ENCODE peak calls at places on chromosomes 13 and 19, in four cellular contexts. One of them, this sample, is unnamed.

GRCh38 chr13:92804346-92804745 is 422.3 kb upstream of the GPC6 start:
- DNase-seq in kidney tubule cell: peak
- DNase-seq in effector CD4-positive, alpha-beta T cell: no peak
- DNase-seq in osteocyte: no peak
- DNase-seq in this sample: no peak

GRCh38 chr19:41893899-41894298 is 10.9 kb downstream of the ARHGEF1 start:
- DNase-seq in osteocyte: no peak
- DNase-seq in effector CD4-positive, alpha-beta T cell: no peak
- DNase-seq in kidney tubule cell: no peak
- DNase-seq in this sample: no peak

GRCh38 chr13:108944760-108945159 is 315.3 kb downstream of the MYO16 start:
- DNase-seq in osteocyte: no peak
- DNase-seq in kidney tubule cell: peak
- DNase-seq in effector CD4-positive, alpha-beta T cell: no peak
- DNase-seq in this sample: no peak

GRCh38 chr13:46526763-46527162 is 26.2 kb upstream of the LRCH1 start:
- DNase-seq in effector CD4-positive, alpha-beta T cell: no peak
- DNase-seq in osteocyte: no peak
- DNase-seq in kidney tubule cell: no peak
- DNase-seq in this sample: no peak

GRCh38 chr19:2171349-2172145 is 7.8 kb downstream of the DOT1L start:
- DNase-seq in effector CD4-positive, alpha-beta T cell: peak
- DNase-seq in kidney tubule cell: peak
- DNase-seq in osteocyte: no peak
- DNase-seq in this sample: no peak

GRCh38 chr19:56312337-56312736 is 2.3 kb downstream of the ZSCAN5A start:
- DNase-seq in kidney tubule cell: no peak
- DNase-seq in effector CD4-positive, alpha-beta T cell: no peak
- DNase-seq in osteocyte: no peak
- DNase-seq in this sample: no peak

GRCh38 chr19:10418281-10419199 is 1.8 kb upstream of the PDE4A start:
- DNase-seq in effector CD4-positive, alpha-beta T cell: no peak
- DNase-seq in osteocyte: no peak
- DNase-seq in kidney tubule cell: no peak
- DNase-seq in this sample: no peak

GRCh38 chr13:77749481-77749880 is 52.0 kb downstream of the SLAIN1 start:
- DNase-seq in effector CD4-positive, alpha-beta T cell: no peak
- DNase-seq in osteocyte: no peak
- DNase-seq in kidney tubule cell: peak
- DNase-seq in this sample: no peak

GRCh38 chr19:42412661-42413076 is 14.5 kb downstream of the LIPE start:
- DNase-seq in osteocyte: no peak
- DNase-seq in kidney tubule cell: no peak
- DNase-seq in effector CD4-positive, alpha-beta T cell: no peak
- DNase-seq in this sample: no peak

GRCh38 chr13:106496072-106496997 is 39.1 kb downstream of the EFNB2 start:
- DNase-seq in kidney tubule cell: no peak
- DNase-seq in osteocyte: no peak
- DNase-seq in effector CD4-positive, alpha-beta T cell: no peak
- DNase-seq in this sample: peak

GRCh38 chr13:103640617-103641016 is 574.4 kb upstream of the SLC10A2 start:
- DNase-seq in effector CD4-positive, alpha-beta T cell: no peak
- DNase-seq in osteocyte: no peak
- DNase-seq in kidney tubule cell: peak
- DNase-seq in this sample: no peak

GRCh38 chr13:114145722-114146121 is 13.3 kb upstream of the RASA3 start:
- DNase-seq in osteocyte: no peak
- DNase-seq in effector CD4-positive, alpha-beta T cell: no peak
- DNase-seq in kidney tubule cell: no peak
- DNase-seq in this sample: no peak

GRCh38 chr19:5355076-5355475 is 14.5 kb upstream of the PTPRS start:
- DNase-seq in kidney tubule cell: no peak
- DNase-seq in osteocyte: no peak
- DNase-seq in effector CD4-positive, alpha-beta T cell: no peak
- DNase-seq in this sample: no peak

GRCh38 chr19:52734340-52734892 is 428 bp downstream of the ZNF611 start:
- DNase-seq in kidney tubule cell: peak
- DNase-seq in effector CD4-positive, alpha-beta T cell: no peak
- DNase-seq in osteocyte: no peak
- DNase-seq in this sample: peak

GRCh38 chr19:1591421-1592022 is 1.1 kb downstream of the MBD3 start:
- DNase-seq in kidney tubule cell: peak
- DNase-seq in effector CD4-positive, alpha-beta T cell: no peak
- DNase-seq in osteocyte: no peak
- DNase-seq in this sample: peak

GRCh38 chr13:59915252-59915651 is 248.5 kb downstream of the DIAPH3 start:
- DNase-seq in osteocyte: no peak
- DNase-seq in kidney tubule cell: no peak
- DNase-seq in effector CD4-positive, alpha-beta T cell: no peak
- DNase-seq in this sample: no peak

GRCh38 chr19:41351339-41352245 is 2.1 kb downstream of the TGFB1 start:
- DNase-seq in effector CD4-positive, alpha-beta T cell: peak
- DNase-seq in osteocyte: peak
- DNase-seq in kidney tubule cell: peak
- DNase-seq in this sample: peak

GRCh38 chr19:46602392-46603194 is 1.5 kb downstream of the CALM3 start:
- DNase-seq in osteocyte: no peak
- DNase-seq in kidney tubule cell: no peak
- DNase-seq in effector CD4-positive, alpha-beta T cell: no peak
- DNase-seq in this sample: no peak

GRCh38 chr19:39093761-39094160 is 9.6 kb downstream of the ACP7 start:
- DNase-seq in osteocyte: no peak
- DNase-seq in kidney tubule cell: no peak
- DNase-seq in effector CD4-positive, alpha-beta T cell: no peak
- DNase-seq in this sample: peak

GRCh38 chr19:48741222-48741999 is 1.0 kb upstream of the RASIP1 start:
- DNase-seq in effector CD4-positive, alpha-beta T cell: no peak
- DNase-seq in kidney tubule cell: no peak
- DNase-seq in osteocyte: no peak
- DNase-seq in this sample: peak

GRCh38 chr19:3276341-3276799 is 51.9 kb downstream of the CELF5 start:
- DNase-seq in kidney tubule cell: peak
- DNase-seq in osteocyte: no peak
- DNase-seq in effector CD4-positive, alpha-beta T cell: peak
- DNase-seq in this sample: no peak

GRCh38 chr19:5046339-5047039 is 77.6 kb downstream of the KDM4B start:
- DNase-seq in effector CD4-positive, alpha-beta T cell: no peak
- DNase-seq in osteocyte: no peak
- DNase-seq in kidney tubule cell: peak
- DNase-seq in this sample: no peak

GRCh38 chr13:44591316-44591715 is 15.2 kb upstream of the TSC22D1 start:
- DNase-seq in kidney tubule cell: no peak
- DNase-seq in osteocyte: no peak
- DNase-seq in effector CD4-positive, alpha-beta T cell: no peak
- DNase-seq in this sample: no peak

GRCh38 chr13:92187378-92187989 is 789.1 kb downstream of the GPC5 start:
- DNase-seq in effector CD4-positive, alpha-beta T cell: no peak
- DNase-seq in osteocyte: no peak
- DNase-seq in kidney tubule cell: peak
- DNase-seq in this sample: peak

GRCh38 chr13:110132178-110132975 is 174.6 kb downstream of the COL4A1 start:
- DNase-seq in kidney tubule cell: no peak
- DNase-seq in osteocyte: peak
- DNase-seq in effector CD4-positive, alpha-beta T cell: no peak
- DNase-seq in this sample: no peak

GRCh38 chr19:7602240-7602934 is 6.7 kb downstream of the CAMSAP3 start:
- DNase-seq in osteocyte: no peak
- DNase-seq in kidney tubule cell: no peak
- DNase-seq in effector CD4-positive, alpha-beta T cell: no peak
- DNase-seq in this sample: no peak

GRCh38 chr13:45584816-45585215 is 30.7 kb downstream of the ERICH6B start:
- DNase-seq in kidney tubule cell: peak
- DNase-seq in effector CD4-positive, alpha-beta T cell: no peak
- DNase-seq in osteocyte: no peak
- DNase-seq in this sample: no peak

GRCh38 chr19:3178377-3178972 is at the start of gene S1PR4:
- DNase-seq in osteocyte: peak
- DNase-seq in kidney tubule cell: no peak
- DNase-seq in effector CD4-positive, alpha-beta T cell: peak
- DNase-seq in this sample: no peak

GRCh38 chr19:55668603-55669348 is 6.2 kb upstream of the EPN1 start:
- DNase-seq in kidney tubule cell: no peak
- DNase-seq in effector CD4-positive, alpha-beta T cell: no peak
- DNase-seq in osteocyte: no peak
- DNase-seq in this sample: no peak

GRCh38 chr13:31038834-31039552 is 106.5 kb downstream of the TEX26 start:
- DNase-seq in effector CD4-positive, alpha-beta T cell: no peak
- DNase-seq in kidney tubule cell: peak
- DNase-seq in osteocyte: peak
- DNase-seq in this sample: no peak

GRCh38 chr13:30715837-30716236 is 19.5 kb upstream of the ALOX5AP start:
- DNase-seq in osteocyte: no peak
- DNase-seq in kidney tubule cell: no peak
- DNase-seq in effector CD4-positive, alpha-beta T cell: no peak
- DNase-seq in this sample: no peak

GRCh38 chr13:106990594-106990993 is 422.7 kb upstream of the ARGLU1 start:
- DNase-seq in kidney tubule cell: no peak
- DNase-seq in osteocyte: no peak
- DNase-seq in effector CD4-positive, alpha-beta T cell: no peak
- DNase-seq in this sample: no peak

GRCh38 chr13:109743706-109744453 is 42.5 kb downstream of the IRS2 start:
- DNase-seq in effector CD4-positive, alpha-beta T cell: no peak
- DNase-seq in osteocyte: peak
- DNase-seq in kidney tubule cell: peak
- DNase-seq in this sample: peak